ENCODE peak calls at places on chromosome 20, in five cellular contexts. One of them, this sample, is unnamed.

GRCh38 chr20:24972341-24972740 is 20.2 kb downstream of the APMAP start:
- DNase-seq in astrocyte: no peak
- DNase-seq in HepG2: no peak
- DNase-seq in HCT116: no peak
- DNase-seq in NT2/D1: no peak
- DNase-seq in this sample: no peak

GRCh38 chr20:3795511-3796468 is at the start of gene CDC25B:
- DNase-seq in HCT116: peak; percentile 84
- DNase-seq in NT2/D1: no peak
- DNase-seq in astrocyte: peak; percentile 73
- DNase-seq in HepG2: peak; percentile 91
- DNase-seq in this sample: peak; percentile 97

GRCh38 chr20:12110711-12111110 is 193.0 kb downstream of the BTBD3 start:
- DNase-seq in HepG2: no peak
- DNase-seq in HCT116: no peak
- DNase-seq in astrocyte: peak; percentile 71
- DNase-seq in NT2/D1: no peak
- DNase-seq in this sample: no peak

GRCh38 chr20:17882065-17882833 is 86.3 kb downstream of the SNX5 start:
- DNase-seq in astrocyte: no peak
- DNase-seq in HepG2: peak; percentile 95
- DNase-seq in NT2/D1: no peak
- DNase-seq in HCT116: no peak
- DNase-seq in this sample: no peak

GRCh38 chr20:57263127-57263609 is 3.3 kb downstream of the BMP7 start:
- DNase-seq in astrocyte: no peak
- DNase-seq in HepG2: no peak
- DNase-seq in HCT116: no peak
- DNase-seq in NT2/D1: no peak
- DNase-seq in this sample: no peak

GRCh38 chr20:40489886-40490285 is 199.2 kb downstream of the MAFB start:
- DNase-seq in NT2/D1: no peak
- DNase-seq in astrocyte: peak; percentile 46
- DNase-seq in HepG2: no peak
- DNase-seq in HCT116: no peak
- DNase-seq in this sample: no peak

GRCh38 chr20:25083773-25084615 is 2.1 kb upstream of the VSX1 start:
- DNase-seq in HepG2: no peak
- DNase-seq in NT2/D1: no peak
- DNase-seq in HCT116: no peak
- DNase-seq in astrocyte: no peak
- DNase-seq in this sample: peak; percentile 91

GRCh38 chr20:3119044-3119443 is 34.5 kb upstream of the AVP start:
- DNase-seq in NT2/D1: no peak
- DNase-seq in astrocyte: no peak
- DNase-seq in HCT116: no peak
- DNase-seq in HepG2: no peak
- DNase-seq in this sample: no peak

GRCh38 chr20:8523684-8524083 is 391.6 kb downstream of the PLCB1 start:
- DNase-seq in astrocyte: no peak
- DNase-seq in HepG2: no peak
- DNase-seq in NT2/D1: no peak
- DNase-seq in HCT116: no peak
- DNase-seq in this sample: peak; percentile 47

GRCh38 chr20:43579861-43580793 is 10.6 kb upstream of the IFT52 start:
- DNase-seq in NT2/D1: no peak
- DNase-seq in HepG2: no peak
- DNase-seq in astrocyte: no peak
- DNase-seq in HCT116: no peak
- DNase-seq in this sample: no peak

GRCh38 chr20:51802170-51802745 is at the start of gene SALL4:
- DNase-seq in NT2/D1: peak; percentile 98
- DNase-seq in HepG2: no peak
- DNase-seq in HCT116: no peak
- DNase-seq in astrocyte: peak; percentile 21
- DNase-seq in this sample: peak; percentile 96

GRCh38 chr20:47353697-47354387 is 2.7 kb downstream of the ZMYND8 start:
- DNase-seq in HCT116: no peak
- DNase-seq in astrocyte: peak; percentile 56
- DNase-seq in HepG2: no peak
- DNase-seq in NT2/D1: no peak
- DNase-seq in this sample: no peak

GRCh38 chr20:61565791-61566190 is 313.7 kb downstream of the CDH4 start:
- DNase-seq in HepG2: no peak
- DNase-seq in HCT116: no peak
- DNase-seq in astrocyte: no peak
- DNase-seq in NT2/D1: no peak
- DNase-seq in this sample: no peak

GRCh38 chr20:29876911-29877285 is 1380.6 kb upstream of the DEFB115 start:
- DNase-seq in HepG2: no peak
- DNase-seq in astrocyte: no peak
- DNase-seq in HCT116: no peak
- DNase-seq in NT2/D1: no peak
- DNase-seq in this sample: peak; percentile 40

GRCh38 chr20:57400821-57401564 is 9.8 kb downstream of the RBM38 start:
- DNase-seq in astrocyte: no peak
- DNase-seq in NT2/D1: no peak
- DNase-seq in HCT116: no peak
- DNase-seq in HepG2: no peak
- DNase-seq in this sample: no peak

GRCh38 chr20:6411651-6412050 is 288.8 kb upstream of the FERMT1 start:
- DNase-seq in HepG2: no peak
- DNase-seq in astrocyte: no peak
- DNase-seq in NT2/D1: no peak
- DNase-seq in HCT116: no peak
- DNase-seq in this sample: no peak

GRCh38 chr20:35743693-35744491 is 1.8 kb upstream of the RBM39 start:
- DNase-seq in HepG2: peak; percentile 79
- DNase-seq in astrocyte: no peak
- DNase-seq in HCT116: no peak
- DNase-seq in NT2/D1: no peak
- DNase-seq in this sample: peak; percentile 39

GRCh38 chr20:17612287-17612974 is 42.6 kb downstream of the DSTN start:
- DNase-seq in astrocyte: peak; percentile 47
- DNase-seq in NT2/D1: no peak
- DNase-seq in HCT116: no peak
- DNase-seq in HepG2: peak; percentile 39
- DNase-seq in this sample: peak; percentile 62

GRCh38 chr20:59785986-59786753 is 147.3 kb downstream of the SYCP2 start:
- DNase-seq in NT2/D1: no peak
- DNase-seq in astrocyte: no peak
- DNase-seq in HepG2: no peak
- DNase-seq in HCT116: no peak
- DNase-seq in this sample: peak; percentile 32

GRCh38 chr20:57404419-57405072 is 13.3 kb downstream of the RBM38 start:
- DNase-seq in HCT116: no peak
- DNase-seq in astrocyte: no peak
- DNase-seq in NT2/D1: no peak
- DNase-seq in HepG2: no peak
- DNase-seq in this sample: no peak

GRCh38 chr20:7790189-7790588 is 150.1 kb downstream of the HAO1 start:
- DNase-seq in HCT116: no peak
- DNase-seq in NT2/D1: no peak
- DNase-seq in HepG2: no peak
- DNase-seq in astrocyte: peak; percentile 70
- DNase-seq in this sample: no peak

GRCh38 chr20:61702246-61702645 is 363.4 kb downstream of the TAF4 start:
- DNase-seq in HCT116: no peak
- DNase-seq in NT2/D1: no peak
- DNase-seq in HepG2: no peak
- DNase-seq in astrocyte: no peak
- DNase-seq in this sample: no peak

GRCh38 chr20:44572551-44573500 is 9.6 kb upstream of the PKIG start:
- DNase-seq in NT2/D1: no peak
- DNase-seq in HCT116: no peak
- DNase-seq in HepG2: no peak
- DNase-seq in astrocyte: peak; percentile 94
- DNase-seq in this sample: no peak

GRCh38 chr20:15811951-15812350 is 761.3 kb downstream of the KIF16B start:
- DNase-seq in astrocyte: no peak
- DNase-seq in HepG2: no peak
- DNase-seq in HCT116: no peak
- DNase-seq in NT2/D1: no peak
- DNase-seq in this sample: no peak

GRCh38 chr20:36519944-36520343 is 21.4 kb upstream of the MYL9 start:
- DNase-seq in NT2/D1: no peak
- DNase-seq in HepG2: no peak
- DNase-seq in HCT116: no peak
- DNase-seq in astrocyte: no peak
- DNase-seq in this sample: no peak

GRCh38 chr20:51531712-51532456 is 10.6 kb downstream of the NFATC2 start:
- DNase-seq in HCT116: no peak
- DNase-seq in HepG2: no peak
- DNase-seq in NT2/D1: no peak
- DNase-seq in astrocyte: no peak
- DNase-seq in this sample: no peak

GRCh38 chr20:25325073-25325472 is 65.6 kb downstream of the ABHD12 start:
- DNase-seq in NT2/D1: no peak
- DNase-seq in astrocyte: no peak
- DNase-seq in HCT116: no peak
- DNase-seq in HepG2: no peak
- DNase-seq in this sample: peak; percentile 17

GRCh38 chr20:52081791-52082190 is 109.8 kb downstream of the ZFP64 start:
- DNase-seq in HCT116: no peak
- DNase-seq in NT2/D1: no peak
- DNase-seq in astrocyte: no peak
- DNase-seq in HepG2: no peak
- DNase-seq in this sample: no peak

GRCh38 chr20:12660918-12661317 is 347.9 kb upstream of the SPTLC3 start:
- DNase-seq in HCT116: no peak
- DNase-seq in HepG2: peak; percentile 13
- DNase-seq in astrocyte: no peak
- DNase-seq in NT2/D1: peak; percentile 13
- DNase-seq in this sample: peak; percentile 79

GRCh38 chr20:62766071-62766450 is 30.2 kb upstream of the MRGBP start:
- DNase-seq in NT2/D1: no peak
- DNase-seq in HCT116: no peak
- DNase-seq in HepG2: no peak
- DNase-seq in astrocyte: no peak
- DNase-seq in this sample: no peak
- H3K4me1 ChIP-seq in NT2/D1: peaks cover 8% of the 10 kb centered on the region
- H3K4me1 ChIP-seq in HCT116: peaks cover 34% of the 10 kb centered on the region
- H3K4me1 ChIP-seq in HepG2: no peaks in the 10 kb centered on the region
- H3K4me1 ChIP-seq in astrocyte: peaks cover 9% of the 10 kb centered on the region
- H3K4me1 ChIP-seq in this sample: no peaks in the 10 kb centered on the region

GRCh38 chr20:10652185-10652584 is 21.6 kb downstream of the JAG1 start:
- DNase-seq in NT2/D1: no peak
- DNase-seq in astrocyte: no peak
- DNase-seq in HepG2: no peak
- DNase-seq in HCT116: no peak
- DNase-seq in this sample: no peak

GRCh38 chr20:10654630-10655029 is 19.2 kb downstream of the JAG1 start:
- DNase-seq in HepG2: no peak
- DNase-seq in astrocyte: no peak
- DNase-seq in HCT116: no peak
- DNase-seq in NT2/D1: no peak
- DNase-seq in this sample: peak; percentile 84

GRCh38 chr20:10652660-10653191 is 21.1 kb downstream of the JAG1 start:
- DNase-seq in NT2/D1: no peak
- DNase-seq in astrocyte: peak; percentile 19
- DNase-seq in HCT116: no peak
- DNase-seq in HepG2: peak; percentile 89
- DNase-seq in this sample: no peak

GRCh38 chr20:10655723-10656122 is 18.1 kb downstream of the JAG1 start:
- DNase-seq in HCT116: no peak
- DNase-seq in HepG2: no peak
- DNase-seq in astrocyte: no peak
- DNase-seq in NT2/D1: no peak
- DNase-seq in this sample: no peak

GRCh38 chr20:10653593-10654288 is 20.1 kb downstream of the JAG1 start:
- DNase-seq in NT2/D1: no peak
- DNase-seq in HepG2: no peak
- DNase-seq in astrocyte: peak; percentile 98
- DNase-seq in HCT116: no peak
- DNase-seq in this sample: no peak
- H3K9ac ChIP-seq in NT2/D1: no peak overlapping the region
- H3K9ac ChIP-seq in HepG2: no peak overlapping the region
- H3K9ac ChIP-seq in astrocyte: peak overlapping the region; percentile 82
- H3K9ac ChIP-seq in HCT116: no peak overlapping the region
- H3K9ac ChIP-seq in this sample: no peak overlapping the region

GRCh38 chr20:32113861-32114260 is 4.3 kb downstream of the TM9SF4 start:
- DNase-seq in astrocyte: no peak
- DNase-seq in NT2/D1: no peak
- DNase-seq in HepG2: no peak
- DNase-seq in HCT116: no peak
- DNase-seq in this sample: no peak

GRCh38 chr20:32114305-32114960 is 4.9 kb downstream of the TM9SF4 start:
- DNase-seq in NT2/D1: no peak
- DNase-seq in astrocyte: peak; percentile 23
- DNase-seq in HCT116: no peak
- DNase-seq in HepG2: no peak
- DNase-seq in this sample: no peak

GRCh38 chr20:32111763-32112162 is 2.2 kb downstream of the TM9SF4 start:
- DNase-seq in HepG2: no peak
- DNase-seq in HCT116: no peak
- DNase-seq in NT2/D1: no peak
- DNase-seq in astrocyte: no peak
- DNase-seq in this sample: no peak

GRCh38 chr20:32111287-32111686 is 1.8 kb downstream of the TM9SF4 start:
- DNase-seq in HCT116: no peak
- DNase-seq in astrocyte: no peak
- DNase-seq in HepG2: peak; percentile 35
- DNase-seq in NT2/D1: no peak
- DNase-seq in this sample: no peak

GRCh38 chr20:32112862-32113261 is 3.3 kb downstream of the TM9SF4 start:
- DNase-seq in HepG2: no peak
- DNase-seq in NT2/D1: no peak
- DNase-seq in astrocyte: no peak
- DNase-seq in HCT116: no peak
- DNase-seq in this sample: no peak
- H3K4me1 ChIP-seq in HepG2: peaks cover 56% of the 10 kb centered on the region
- H3K4me1 ChIP-seq in NT2/D1: no peaks in the 10 kb centered on the region
- H3K4me1 ChIP-seq in astrocyte: peaks cover 8% of the 10 kb centered on the region
- H3K4me1 ChIP-seq in HCT116: peaks cover 17% of the 10 kb centered on the region
- H3K4me1 ChIP-seq in this sample: peaks cover 9% of the 10 kb centered on the region

DNA sequence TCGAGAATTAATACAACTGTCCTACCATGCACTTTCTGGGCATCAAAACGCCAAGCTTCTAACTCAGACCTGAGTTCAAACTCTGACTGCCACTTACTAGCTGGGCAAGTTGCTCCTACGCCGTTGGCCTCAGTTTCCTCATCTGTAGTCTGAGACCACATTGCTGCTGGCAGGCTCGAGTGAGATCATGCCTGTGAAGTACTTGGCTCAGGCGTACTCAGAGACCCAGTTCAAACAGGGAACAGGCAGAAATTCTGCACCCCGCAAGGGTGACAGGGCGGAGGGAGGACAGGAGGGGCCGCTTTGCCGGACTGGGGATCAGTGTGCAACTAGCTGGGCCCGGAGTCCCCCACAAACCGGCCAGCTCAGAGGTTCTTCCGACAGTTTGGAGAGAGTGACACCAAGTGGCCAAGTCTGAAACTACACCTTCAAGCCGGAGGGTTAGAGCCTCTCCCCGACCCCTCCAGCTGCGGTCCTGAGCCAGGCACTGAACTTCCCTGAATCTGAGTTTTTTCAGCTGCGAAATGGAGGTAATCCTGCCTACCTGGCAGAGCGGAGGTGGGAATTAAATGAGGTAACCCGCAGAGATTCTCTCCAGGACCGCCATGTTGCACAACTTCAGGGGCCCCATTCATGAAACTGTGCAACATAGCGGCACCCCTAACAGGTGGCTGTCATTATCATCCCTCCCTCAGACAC is 46.0 kb upstream of the PTPN1 start:
- DNase-seq in HepG2: peak; percentile 66
- DNase-seq in NT2/D1: peak; percentile 39
- DNase-seq in astrocyte: no peak
- DNase-seq in HCT116: no peak
- DNase-seq in this sample: peak; percentile 88
- H3K9ac ChIP-seq in HepG2: peak overlapping the region; percentile 57
- H3K9ac ChIP-seq in NT2/D1: no peak overlapping the region
- H3K9ac ChIP-seq in astrocyte: no peak overlapping the region
- H3K9ac ChIP-seq in HCT116: peak overlapping the region; percentile 41
- H3K9ac ChIP-seq in this sample: no peak overlapping the region

This sample was measured in endodermal cell.